ENCODE peak calls at places on chromosomes 1 and 21, in four cellular contexts. Z, Q, A and Y are unnamed samples.

GRCh38 chr21:17590443-17590842 is 22.3 kb downstream of the BTG3 start:
- DNase-seq in Z (no peak), Q (no peak), A (no peak), Y (no peak)

GRCh38 chr1:169765580-169766331 is 29.0 kb downstream of the METTL18 start:
- DNase-seq in Z (no peak), Q (no peak), A (no peak), Y (no peak)

GRCh38 chr1:203084588-203085527 is 954 bp downstream of the MYOG start:
- DNase-seq in Z (peak), Q (no peak), A (no peak), Y (no peak)

GRCh38 chr1:74504125-74505065 is 8.0 kb downstream of the LRRC53 start:
- DNase-seq in Z (peak), Q (peak), A (peak), Y (peak)

GRCh38 chr1:94683886-94684285 is 136.3 kb upstream of the SLC44A3 start:
- DNase-seq in Z (no peak), Q (no peak), A (no peak), Y (no peak)

GRCh38 chr1:196372896-196373536 is 235.2 kb downstream of the KCNT2 start:
- DNase-seq in Z (peak), Q (peak), A (no peak), Y (no peak)

GRCh38 chr1:31581821-31582810 is 5.8 kb downstream of the TINAGL1 start:
- DNase-seq in Z (no peak), Q (no peak), A (no peak), Y (no peak)

GRCh38 chr1:200302192-200302892 is 107.5 kb downstream of the ZNF281 start:
- DNase-seq in Z (peak), Q (no peak), A (peak), Y (no peak)

GRCh38 chr1:223827193-223827663 is 18.5 kb downstream of the TP53BP2 start:
- DNase-seq in Z (no peak), Q (no peak), A (no peak), Y (no peak)

GRCh38 chr1:223844521-223844961 is 1.2 kb downstream of the TP53BP2 start:
- DNase-seq in Z (no peak), Q (no peak), A (no peak), Y (no peak)

GRCh38 chr1:27528701-27529637 is 39.0 kb upstream of the WASF2 start:
- DNase-seq in Z (peak), Q (no peak), A (no peak), Y (no peak)

GRCh38 chr21:34351786-34352241 is 12.0 kb upstream of the KCNE2 start:
- DNase-seq in Z (peak), Q (no peak), A (peak), Y (peak)

GRCh38 chr1:112575154-112575804 is 43.7 kb downstream of the ST7L start:
- DNase-seq in Z (no peak), Q (peak), A (no peak), Y (no peak)

GRCh38 chr1:37544530-37544929 is 9.6 kb downstream of the SNIP1 start:
- DNase-seq in Z (no peak), Q (no peak), A (no peak), Y (no peak)

GRCh38 chr1:84968865-84969264 is 28.0 kb downstream of the MCOLN2 start:
- DNase-seq in Z (no peak), Q (no peak), A (no peak), Y (no peak)

DNA sequence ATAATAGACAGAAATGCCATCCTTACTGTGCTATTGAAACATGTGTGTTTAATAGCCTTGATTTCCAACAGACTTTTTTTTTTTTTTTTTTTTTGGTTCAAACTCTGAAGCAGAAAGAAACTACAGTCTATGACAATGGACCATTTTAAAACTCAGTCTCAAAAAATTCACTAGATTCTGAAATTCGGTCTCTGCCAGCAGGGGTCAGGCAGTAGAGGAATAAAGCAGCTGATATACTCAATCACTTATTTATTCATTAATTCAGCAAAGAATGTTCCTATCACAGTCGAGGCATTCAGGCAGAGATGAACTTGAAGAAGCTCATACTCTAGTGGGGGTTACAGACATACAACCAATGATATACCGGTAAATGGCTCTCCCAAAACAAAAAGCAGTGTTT is 260.9 kb upstream of the DMRTA2 start:
- DNase-seq in Z (no peak), Q (no peak), A (no peak), Y (no peak)
- TF ChIP-seq CTCF in Z (no peak), Q (no peak), A (no peak), Y (no peak)

GRCh38 chr1:13714851-13715250 is 14.9 kb downstream of the PRDM2 start:
- DNase-seq in Z (no peak), Q (no peak), A (no peak), Y (no peak)
- TF ChIP-seq CTCF in Z (peak), Q (peak), A (peak), Y (peak)

GRCh38 chr1:161440312-161440894 is 64.9 kb upstream of the FCGR2A start:
- DNase-seq in Z (peak), Q (no peak), A (peak), Y (peak)
- TF ChIP-seq CTCF in Z (peak), Q (peak), A (peak), Y (peak)

DNA sequence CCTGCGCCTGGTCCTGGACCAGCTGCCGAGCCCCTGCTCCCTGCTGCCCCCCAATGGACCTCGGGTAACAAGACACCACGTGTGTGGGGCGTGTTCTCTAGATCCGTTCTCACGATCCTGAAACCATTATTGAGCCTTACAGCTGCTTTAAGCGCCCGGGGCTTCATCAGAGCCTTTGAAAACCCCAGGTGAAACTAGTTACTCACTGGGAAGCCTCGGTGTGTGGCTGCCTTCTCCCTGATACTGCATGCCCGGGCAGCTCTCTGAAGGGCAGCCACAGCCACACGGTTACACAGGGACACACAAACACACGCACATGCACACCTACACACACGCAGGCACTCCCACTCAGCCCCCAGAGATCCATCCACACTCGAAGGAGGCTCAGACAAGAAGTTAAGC is 5.3 kb downstream of the HES2 start:
- DNase-seq in Z (peak), Q (peak), A (no peak), Y (no peak)
- TF ChIP-seq CTCF in Z (peak), Q (peak), A (peak), Y (peak)

GRCh38 chr1:205430631-205431305 is 8.9 kb upstream of the LEMD1 start:
- DNase-seq in Z (peak), Q (no peak), A (peak), Y (peak)
- TF ChIP-seq CTCF in Z (peak), Q (peak), A (peak), Y (peak)

GRCh38 chr1:80779278-80779677 is 1021.5 kb upstream of the ADGRL2 start:
- DNase-seq in Z (peak), Q (no peak), A (no peak), Y (no peak)
- TF ChIP-seq CTCF in Z (peak), Q (no peak), A (no peak), Y (no peak)

GRCh38 chr1:43047135-43047534 is 88.5 kb upstream of the SLC2A1 start:
- DNase-seq in Z (no peak), Q (no peak), A (no peak), Y (no peak)
- TF ChIP-seq CTCF in Z (no peak), Q (no peak), A (no peak), Y (no peak)

GRCh38 chr1:21526441-21526840 is 17.2 kb downstream of the ALPL start:
- DNase-seq in Z (no peak), Q (no peak), A (no peak), Y (no peak)
- TF ChIP-seq CTCF in Z (no peak), Q (no peak), A (no peak), Y (no peak)